ENCODE peak calls at places on chromosomes 11 and 22, in five cellular contexts. F is mammary epithelial cell, R is heart right ventricle, X is adrenal gland, I is endothelial cell of umbilical vein. B is an unnamed sample.

GRCh38 chr11:60887531-60887930 is 18.9 kb downstream of the PRPF19 start:
- DNase-seq in X (peak), I (peak), F (peak), R (peak), B (no peak)

GRCh38 chr11:83956119-83956697 is 670.0 kb upstream of the CCDC90B start:
- DNase-seq in X (no peak), I (no peak), R (no peak), F (no peak), B (no peak)

GRCh38 chr11:1757861-1758610 is 5.7 kb downstream of the CTSD start:
- DNase-seq in X (no peak), R (no peak), I (no peak), F (no peak), B (no peak)

GRCh38 chr11:33248416-33248957 is 8.7 kb upstream of the HIPK3 start:
- DNase-seq in R (no peak), X (no peak), I (no peak), F (peak), B (no peak)

GRCh38 chr22:43005106-43005505 is 9.8 kb downstream of the PACSIN2 start:
- DNase-seq in I (no peak), X (no peak), F (no peak), R (no peak), B (no peak)

GRCh38 chr22:35219012-35219411 is 38.3 kb upstream of the HMGXB4 start:
- DNase-seq in I (no peak), F (peak), X (no peak), R (no peak), B (peak)

GRCh38 chr11:69218271-69218682 is 62.5 kb downstream of the SMIM38 start:
- DNase-seq in X (peak), R (no peak), F (no peak), I (no peak), B (no peak)

GRCh38 chr11:28984216-28984615 is 876.0 kb downstream of the METTL15 start:
- DNase-seq in I (no peak), R (no peak), X (no peak), F (no peak), B (no peak)

GRCh38 chr22:37618674-37619073 is 10.0 kb downstream of the GGA1 start:
- DNase-seq in F (no peak), R (no peak), X (no peak), I (no peak), B (no peak)

GRCh38 chr11:60631939-60632338 is 67.5 kb upstream of the MS4A8 start:
- DNase-seq in I (no peak), X (no peak), R (no peak), F (no peak), B (no peak)

GRCh38 chr22:49046546-49047305 is 780.9 kb downstream of the BRD1 start:
- DNase-seq in R (peak), F (no peak), X (no peak), I (no peak), B (no peak)

GRCh38 chr11:10181811-10182210 is 112.2 kb downstream of the SBF2 start:
- DNase-seq in R (no peak), I (peak), X (no peak), F (no peak), B (no peak)

GRCh38 chr11:61075891-61076290 is 26.4 kb upstream of the CD5 start:
- DNase-seq in R (no peak), F (peak), X (no peak), I (no peak), B (peak)

GRCh38 chr11:118889796-118890195 is 6.1 kb downstream of the CXCR5 start:
- DNase-seq in X (peak), R (peak), I (no peak), F (peak), B (no peak)

GRCh38 chr11:6576471-6577373 is 26.7 kb downstream of the RRP8 start:
- DNase-seq in I (peak), X (no peak), R (peak), F (no peak), B (no peak)

GRCh38 chr11:7688238-7688826 is 15.0 kb upstream of the CYB5R2 start:
- DNase-seq in I (peak), F (peak), R (no peak), X (no peak), B (no peak)

GRCh38 chr11:120863359-120863758 is 160.5 kb upstream of the TBCEL start:
- DNase-seq in I (no peak), X (no peak), F (peak), R (no peak), B (peak)

GRCh38 chr22:46833228-46833627 is 70.8 kb downstream of the TBC1D22A start:
- DNase-seq in R (no peak), X (no peak), I (peak), F (peak), B (no peak)

GRCh38 chr22:19870153-19871022 is 15.7 kb upstream of the GNB1L start:
- DNase-seq in R (no peak), I (no peak), X (peak), F (no peak), B (no peak)

GRCh38 chr22:20463324-20464095 is 25.9 kb upstream of the SCARF2 start:
- DNase-seq in R (no peak), I (no peak), F (no peak), X (no peak), B (no peak)

GRCh38 chr11:60923326-60923725 is 934 bp upstream of the TMEM132A start:
- DNase-seq in R (no peak), I (no peak), F (no peak), X (no peak), B (no peak)

GRCh38 chr11:58023435-58023931 is at the start of gene OR9Q1:
- DNase-seq in F (no peak), R (no peak), X (no peak), I (no peak), B (no peak)

GRCh38 chr11:58027341-58027740 is 3.4 kb upstream of the OR6Q1 start:
- DNase-seq in X (no peak), F (no peak), I (no peak), R (no peak), B (no peak)

GRCh38 chr11:58028687-58029411 is 1.9 kb upstream of the OR6Q1 start:
- DNase-seq in R (no peak), X (no peak), I (peak), F (no peak), B (no peak)

GRCh38 chr11:58024601-58025091 is 965 bp downstream of the OR9Q1 start:
- DNase-seq in X (peak), R (peak), F (no peak), I (peak), B (peak)
- H3K27ac ChIP-seq in X (no peak), R (peak), F (no peak), I (peak), B (no peak)

GRCh38 chr11:131667566-131667965 is 297.2 kb downstream of the NTM start:
- DNase-seq in I (no peak), X (no peak), F (no peak), R (no peak), B (no peak)
- H3K27ac ChIP-seq in I (no peak), X (no peak), F (no peak), R (no peak), B (no peak)

GRCh38 chr11:36509265-36509664 is 807 bp downstream of the TRAF6 start:
- DNase-seq in R (no peak), F (peak), X (peak), I (peak), B (no peak)
- H3K27ac ChIP-seq in R (peak), F (peak), X (peak), I (peak), B (peak)

GRCh38 chr11:131923309-131923708 is 552.9 kb downstream of the NTM start:
- DNase-seq in I (no peak), F (no peak), X (no peak), R (no peak), B (no peak)
- H3K27ac ChIP-seq in I (no peak), F (no peak), X (no peak), R (no peak), B (no peak)

DNA sequence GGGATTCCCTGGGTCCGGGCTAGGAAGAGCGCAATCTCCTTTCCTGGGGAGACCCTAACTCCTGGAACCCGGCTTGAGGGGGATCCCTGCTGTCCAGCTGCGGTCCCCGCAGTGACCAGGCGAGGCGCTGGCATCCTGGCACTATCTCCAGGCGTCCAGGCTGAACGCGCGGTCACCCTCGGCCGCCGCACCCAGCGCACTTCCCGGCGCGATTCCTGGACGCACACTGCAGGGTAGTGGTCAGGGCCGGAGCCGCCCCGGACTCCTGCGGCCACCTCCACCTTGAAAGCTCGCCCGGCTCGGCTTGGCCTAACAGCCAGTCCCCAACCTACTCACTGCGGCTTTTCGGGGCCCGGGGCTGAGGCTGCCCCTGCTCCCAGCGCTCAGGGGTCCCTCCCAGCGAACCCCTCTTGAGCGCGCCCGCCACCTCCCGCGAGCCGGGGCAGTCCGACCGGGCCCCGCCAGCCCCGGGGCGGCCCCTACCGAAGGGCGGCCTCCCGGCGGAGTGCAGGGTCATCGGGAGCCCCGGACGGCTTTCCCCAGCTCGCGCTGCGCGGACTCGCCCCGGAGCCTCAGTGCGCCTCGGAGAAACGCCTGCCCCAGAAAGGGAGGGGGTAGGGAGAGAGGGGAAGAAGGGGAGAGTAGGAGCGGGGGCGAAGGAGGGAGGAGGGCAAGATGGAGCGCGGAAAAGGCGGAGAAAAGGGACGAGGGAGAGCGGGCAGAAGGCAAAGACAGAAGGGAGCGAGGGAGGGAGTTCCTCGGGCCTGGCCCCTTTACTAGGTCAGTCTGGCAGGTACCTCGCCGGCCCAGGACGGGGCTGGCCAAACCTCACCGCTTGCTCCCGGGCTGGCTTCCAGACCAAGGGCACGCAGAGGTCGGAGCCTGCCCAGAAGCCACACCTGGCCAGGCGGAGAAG is 1.0 kb downstream of the POU2AF3 start:
- DNase-seq in F (peak), R (peak), I (peak), X (peak), B (no peak)
- H3K27ac ChIP-seq in F (no peak), R (peak), I (no peak), X (no peak), B (no peak)

GRCh38 chr22:32660292-32660691 is 141.2 kb upstream of the TIMP3 start:
- DNase-seq in F (peak), R (peak), I (no peak), X (peak), B (no peak)

GRCh38 chr22:32665676-32666075 is 135.8 kb upstream of the TIMP3 start:
- DNase-seq in I (no peak), F (peak), R (no peak), X (no peak), B (peak)

GRCh38 chr22:32661296-32661695 is 140.2 kb upstream of the TIMP3 start:
- DNase-seq in X (no peak), R (peak), I (no peak), F (peak), B (no peak)

GRCh38 chr22:32662587-32662915 is 139.0 kb upstream of the TIMP3 start:
- DNase-seq in R (no peak), F (no peak), I (no peak), X (no peak), B (no peak)

GRCh38 chr22:32661737-32662586 is 139.5 kb upstream of the TIMP3 start:
- DNase-seq in R (no peak), I (no peak), F (no peak), X (no peak), B (no peak)
- H3K27ac ChIP-seq in R (peak), I (no peak), F (peak), X (no peak), B (no peak)

DNA sequence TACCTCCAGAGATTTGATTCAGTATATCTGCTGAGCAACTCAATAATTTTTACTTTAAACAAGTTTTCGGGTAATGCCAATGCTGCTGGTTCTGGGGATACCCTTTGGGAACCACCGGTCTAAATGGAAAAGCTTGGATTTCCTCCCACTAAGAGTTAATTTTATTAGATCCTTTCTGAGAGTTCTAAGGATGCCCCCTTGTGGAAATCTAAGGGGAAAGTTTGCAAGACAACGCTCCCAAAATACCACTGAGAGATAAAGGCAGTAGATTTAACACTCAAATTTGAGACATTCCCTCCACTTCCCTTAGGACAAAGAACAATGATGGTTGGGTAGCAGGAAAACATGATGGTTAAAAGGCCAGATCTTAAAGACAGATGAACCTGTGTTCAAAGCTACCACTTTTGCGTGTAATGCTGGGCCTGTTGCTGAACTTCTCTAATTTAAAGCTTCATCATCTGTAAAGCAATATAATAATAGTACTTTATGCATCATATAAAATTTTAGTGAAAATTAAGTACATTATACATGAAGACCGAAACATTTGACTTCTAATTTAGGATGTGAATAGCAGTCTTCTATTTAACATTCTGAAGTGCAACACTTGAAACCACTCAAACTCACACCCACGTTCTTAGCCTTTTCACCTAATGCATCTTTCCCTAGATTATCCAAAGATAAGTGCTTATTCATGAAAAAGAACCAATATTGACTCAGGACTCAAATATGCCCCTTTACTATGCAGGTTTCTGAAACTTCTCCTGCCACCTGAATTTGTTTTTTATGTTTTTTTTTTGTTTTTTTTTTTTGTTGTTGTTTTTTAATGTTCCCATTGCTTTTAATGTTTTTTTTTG is 110.1 kb upstream of the LUZP2 start:
- DNase-seq in X (no peak), F (peak), I (peak), R (no peak), B (no peak)
- H3K27ac ChIP-seq in X (no peak), F (no peak), I (no peak), R (no peak), B (no peak)

GRCh38 chr11:12286606-12287005 is 90.8 kb upstream of the PARVA start:
- DNase-seq in I (no peak), F (no peak), R (no peak), X (no peak), B (no peak)
- H3K27ac ChIP-seq in I (peak), F (peak), R (peak), X (no peak), B (peak)

DNA sequence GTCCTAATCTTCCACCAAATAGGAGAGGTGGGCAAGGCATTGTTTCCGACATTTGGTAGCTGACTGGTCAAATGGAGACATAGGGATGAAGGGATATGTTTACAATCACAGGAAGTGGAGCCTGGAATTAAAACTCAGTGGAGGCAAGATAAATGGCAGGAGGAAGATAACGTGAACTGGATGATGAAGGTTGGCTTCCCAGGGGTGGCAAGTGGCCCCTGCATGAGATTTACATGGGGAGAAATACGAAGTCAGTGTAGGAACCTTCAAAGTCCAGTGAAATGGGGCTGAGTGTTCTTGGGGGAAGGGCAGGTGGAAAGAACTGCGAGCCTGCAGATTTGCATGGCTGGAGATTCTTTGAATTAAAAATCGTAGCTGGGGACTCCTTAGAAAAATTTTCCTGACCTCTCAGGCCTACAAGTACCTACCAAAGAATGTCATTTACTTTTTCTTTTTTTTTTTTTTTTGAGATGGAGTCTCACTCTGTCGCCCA is 724 bp upstream of the FOXRED2 start:
- DNase-seq in F (no peak), I (no peak), R (no peak), X (no peak), B (no peak)
- H3K27ac ChIP-seq in F (no peak), I (peak), R (peak), X (no peak), B (no peak)

B was measured in epithelial cell of prostate.